ENCODE peak calls at places on chromosomes 4 and X, in five cellular contexts. G, F, V, H and M are unnamed samples.

GRCh38 chr4:169179609-169180526 is 90.9 kb downstream of the SH3RF1 start:
- DNase-seq in H (peak; percentile 17), V (no peak), G (no peak), F (no peak), M (no peak)

GRCh38 chr4:89836031-89836777 is 757 bp downstream of the SNCA start:
- DNase-seq in G (no peak), H (peak; percentile 5), F (peak; percentile 36), V (no peak), M (peak; percentile 31)

GRCh38 chrX:17968367-17968766 is 107.3 kb upstream of the RAI2 start:
- DNase-seq in V (no peak), H (no peak), F (no peak), G (no peak), M (peak; percentile 34)

GRCh38 chr4:126512998-126513397 is 1119.8 kb upstream of the INTU start:
- DNase-seq in F (no peak), V (no peak), H (no peak), G (no peak), M (no peak)

GRCh38 chr4:105710012-105710600 is 1.5 kb downstream of the GSTCD start:
- DNase-seq in F (no peak), G (no peak), H (no peak), V (no peak), M (no peak)

GRCh38 chr4:168715889-168716288 is 219.0 kb downstream of the PALLD start:
- DNase-seq in V (no peak), H (no peak), F (no peak), G (no peak), M (no peak)

GRCh38 chr4:16496501-16496900 is 270.2 kb upstream of the TAPT1 start:
- DNase-seq in V (no peak), F (no peak), H (no peak), G (no peak), M (no peak)

GRCh38 chr4:166092797-166093196 is 219.8 kb downstream of the TLL1 start:
- DNase-seq in H (peak; percentile 32), G (no peak), V (no peak), F (no peak), M (no peak)

GRCh38 chr4:107826427-107826980 is 1.8 kb downstream of the SGMS2 start:
- DNase-seq in V (no peak), H (peak; percentile 24), F (no peak), G (no peak), M (no peak)

GRCh38 chr4:110823251-110823650 is 200.4 kb upstream of the PITX2 start:
- DNase-seq in H (no peak), V (no peak), G (no peak), F (no peak), M (no peak)

GRCh38 chrX:120144178-120144844 is 14.1 kb upstream of the RHOXF2 start:
- DNase-seq in H (no peak), V (no peak), F (peak; percentile 61), G (no peak), M (peak; percentile 18)

GRCh38 chr4:3201718-3202702 is 46.9 kb upstream of the MSANTD1 start:
- DNase-seq in H (no peak), G (no peak), F (no peak), V (no peak), M (no peak)

GRCh38 chr4:30103455-30103854 is 616.7 kb upstream of the PCDH7 start:
- DNase-seq in F (no peak), G (no peak), V (no peak), H (no peak), M (no peak)

GRCh38 chr4:13559414-13559813 is 15.1 kb upstream of the NKX3-2 start:
- DNase-seq in F (no peak), H (no peak), V (no peak), G (no peak), M (no peak)

GRCh38 chrX:1378306-1378758 is 13.6 kb downstream of the SLC25A6 start:
- DNase-seq in H (no peak), V (no peak), F (no peak), G (no peak), M (no peak)

GRCh38 chr4:165873298-165874071 is 448 bp downstream of the TLL1 start:
- DNase-seq in G (no peak), H (peak; percentile 55), F (peak; percentile 48), V (no peak), M (peak; percentile 78)

GRCh38 chr4:82758701-82759685 is 39.6 kb downstream of the SCD5 start:
- DNase-seq in H (no peak), G (no peak), F (no peak), V (no peak), M (no peak)

GRCh38 chrX:45344597-45344996 is 143.9 kb upstream of the DIPK2B start:
- DNase-seq in V (no peak), G (no peak), F (no peak), H (no peak), M (no peak)

GRCh38 chrX:56765816-56766553 is 36.9 kb downstream of the NBDY start:
- DNase-seq in G (peak; percentile 29), V (no peak), H (no peak), F (no peak), M (no peak)

GRCh38 chrX:11770320-11770719 is 12.3 kb downstream of the MSL3 start:
- DNase-seq in G (no peak), H (peak; percentile 55), F (peak; percentile 41), V (peak; percentile 22), M (peak; percentile 54)

GRCh38 chrX:134365923-134366322 is 94.0 kb upstream of the HPRT1 start:
- DNase-seq in V (no peak), H (no peak), G (no peak), F (no peak), M (no peak)

GRCh38 chr4:25943312-25943711 is 29.3 kb downstream of the SMIM20 start:
- DNase-seq in V (no peak), F (no peak), G (no peak), H (no peak), M (no peak)

GRCh38 chr4:24640433-24640832 is 56.1 kb upstream of the DHX15 start:
- DNase-seq in F (no peak), G (no peak), V (no peak), H (no peak), M (no peak)

GRCh38 chrX:13203281-13203680 is 116.6 kb downstream of the ATXN3L start:
- DNase-seq in F (no peak), V (no peak), H (no peak), G (no peak), M (no peak)

GRCh38 chrX:11374570-11374969 is 81.4 kb downstream of the AMELX start:
- DNase-seq in G (no peak), F (no peak), H (no peak), V (no peak), M (no peak)

GRCh38 chr4:76302856-76303438 is 3.6 kb upstream of the STBD1 start:
- DNase-seq in H (no peak), F (no peak), V (no peak), G (no peak), M (no peak)

GRCh38 chr4:76301068-76301774 is 5.3 kb upstream of the STBD1 start:
- DNase-seq in V (peak; percentile 83), G (no peak), H (peak; percentile 77), F (no peak), M (no peak)

GRCh38 chr4:76300012-76300411 is 6.5 kb upstream of the STBD1 start:
- DNase-seq in F (no peak), V (no peak), G (no peak), H (no peak), M (no peak)

GRCh38 chr4:76305033-76305687 is 1.4 kb upstream of the STBD1 start:
- DNase-seq in V (no peak), G (no peak), F (no peak), H (no peak), M (no peak)

GRCh38 chr4:76301775-76302162 is 4.8 kb upstream of the STBD1 start:
- DNase-seq in F (no peak), V (no peak), G (no peak), H (no peak), M (no peak)
- H3K4me1 ChIP-seq in F (peaks cover 1% of the 10 kb centered on the region), V (peaks cover 37% of the 10 kb centered on the region), G (no peaks in the 10 kb centered on the region), H (peaks cover 22% of the 10 kb centered on the region), M (no peaks in the 10 kb centered on the region)

GRCh38 chr4:48005781-48006180 is 10.7 kb downstream of the CNGA1 start:
- DNase-seq in V (no peak), F (no peak), G (no peak), H (no peak), M (no peak)

GRCh38 chr4:48002267-48002666 is 14.2 kb downstream of the CNGA1 start:
- DNase-seq in V (no peak), H (no peak), F (no peak), G (no peak), M (no peak)

GRCh38 chr4:48011722-48012121 is 4.8 kb downstream of the CNGA1 start:
- DNase-seq in V (no peak), H (no peak), G (no peak), F (no peak), M (no peak)

GRCh38 chr4:48012819-48013218 is 3.7 kb downstream of the CNGA1 start:
- DNase-seq in F (no peak), G (no peak), V (no peak), H (no peak), M (no peak)

GRCh38 chr4:48008021-48008596 is 8.4 kb downstream of the CNGA1 start:
- DNase-seq in G (no peak), V (peak; percentile 34), F (no peak), H (no peak), M (peak; percentile 50)
- H3K9me3 ChIP-seq in G (no peaks in the 10 kb centered on the region), V (no peaks in the 10 kb centered on the region), F (peaks cover 28% of the 10 kb centered on the region), H (peaks cover 4% of the 10 kb centered on the region), M (peaks cover 38% of the 10 kb centered on the region)

GRCh38 chrX:42839632-42840031 is 61.7 kb upstream of the PPP1R2C start:
- DNase-seq in V (no peak), G (no peak), F (no peak), H (no peak), M (no peak)
- H3K4me1 ChIP-seq in V (no peaks in the 10 kb centered on the region), G (no peaks in the 10 kb centered on the region), F (peaks cover 5% of the 10 kb centered on the region), H (no peaks in the 10 kb centered on the region), M (no peaks in the 10 kb centered on the region)

GRCh38 chrX:39302838-39303237 is 501.6 kb downstream of the MID1IP1 start:
- DNase-seq in H (no peak), F (no peak), G (no peak), V (no peak), M (no peak)
- H3K9me3 ChIP-seq in H (no peaks in the 10 kb centered on the region), F (peaks cover 26% of the 10 kb centered on the region), G (no peaks in the 10 kb centered on the region), V (no peaks in the 10 kb centered on the region), M (peaks cover 4% of the 10 kb centered on the region)

DNA sequence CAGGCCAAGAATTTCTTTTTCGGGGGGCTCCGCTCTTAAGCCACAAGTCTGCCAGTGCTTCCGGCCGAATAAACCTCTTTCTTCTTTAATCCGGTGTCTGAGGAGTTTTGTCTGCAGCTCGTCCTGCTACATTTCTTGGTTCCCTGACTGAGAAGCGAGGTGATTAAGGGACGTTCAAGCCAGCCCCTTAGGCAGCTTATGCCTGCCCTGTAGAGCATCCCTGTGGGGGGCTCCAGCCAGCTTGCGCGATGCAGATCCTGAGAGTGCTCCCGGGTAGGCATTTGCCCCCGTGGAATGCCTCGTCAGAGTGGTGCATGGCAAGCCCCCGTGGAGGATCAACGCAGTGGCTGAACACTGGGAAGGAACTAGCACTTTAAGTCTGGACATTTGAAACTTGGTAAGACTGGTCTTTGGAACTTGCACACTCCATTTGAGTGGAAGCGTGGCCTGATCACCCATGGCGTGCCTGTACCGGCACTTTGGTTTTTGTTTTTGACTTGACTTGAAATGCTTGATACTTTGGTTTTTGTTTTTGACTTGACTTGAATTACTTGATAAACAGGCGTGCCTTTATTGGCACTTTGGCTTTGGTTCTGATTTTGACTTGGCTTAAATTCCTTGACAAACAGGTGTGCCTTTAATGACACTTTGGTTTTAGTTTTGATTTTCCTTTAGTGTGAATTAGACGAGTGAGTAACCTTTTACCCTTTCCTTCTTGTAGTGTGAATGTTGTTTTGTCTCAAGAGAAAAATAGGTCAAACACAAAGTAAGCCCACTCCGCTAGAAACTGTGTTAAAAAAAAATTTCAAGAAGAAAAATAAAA is 6.1 kb downstream of the ACOX3 start:
- DNase-seq in G (no peak), F (no peak), H (no peak), V (no peak), M (peak; percentile 71)
- H3K4me1 ChIP-seq in G (peaks cover 8% of the 10 kb centered on the region), F (no peaks in the 10 kb centered on the region), H (no peaks in the 10 kb centered on the region), V (peaks cover 5% of the 10 kb centered on the region), M (peaks cover 29% of the 10 kb centered on the region)

GRCh38 chr4:28277931-28278330 is 1417.3 kb downstream of the STIM2 start:
- DNase-seq in F (no peak), G (no peak), V (no peak), H (peak; percentile 24), M (no peak)
- H3K9me3 ChIP-seq in F (no peaks in the 10 kb centered on the region), G (no peaks in the 10 kb centered on the region), V (no peaks in the 10 kb centered on the region), H (no peaks in the 10 kb centered on the region), M (no peaks in the 10 kb centered on the region)